ENCODE peak calls at places on chromosomes 5 and 9, in nine cellular contexts. H, L, G, F, N, T, P, X and M are unnamed samples.
A peak's percentile ranks its signal among the peaks of the same experiment; 100 is the strongest.

GRCh38 chr9:92759990-92760893 is 4.4 kb downstream of the BICD2 start:
- DNase-seq in H (peak; percentile 73), L (no peak), G (no peak), F (no peak), N (no peak), T (no peak), P (no peak), X (no peak), M (no peak)

GRCh38 chr5:75048457-75048953 is 3.9 kb downstream of the GCNT4 start:
- DNase-seq in H (no peak), L (no peak), G (no peak), F (no peak), N (no peak), T (peak; percentile 42), P (no peak), X (no peak), M (no peak)

GRCh38 chr9:124420991-124421543 is 5.8 kb upstream of the PSMB7 start:
- DNase-seq in H (no peak), L (no peak), G (no peak), F (peak; percentile 37), N (no peak), T (no peak), P (no peak), X (no peak), M (no peak)

GRCh38 chr5:1542755-1543154 is 19.0 kb upstream of the LPCAT1 start:
- DNase-seq in H (no peak), L (no peak), G (no peak), F (peak; percentile 39), N (no peak), T (no peak), P (peak; percentile 79), X (peak; percentile 20), M (peak; percentile 1)

GRCh38 chr9:122091682-122092592 is 1.2 kb downstream of the TTLL11 start:
- DNase-seq in H (no peak), L (no peak), G (no peak), F (no peak), N (no peak), T (no peak), P (no peak), X (no peak), M (no peak)

GRCh38 chr5:66247176-66247960 is 103.3 kb downstream of the SREK1 start:
- DNase-seq in H (no peak), L (no peak), G (no peak), F (peak; percentile 81), N (no peak), T (no peak), P (peak; percentile 13), X (no peak), M (no peak)

GRCh38 chr9:134992755-134993124 is 75.0 kb upstream of the FCN1 start:
- DNase-seq in H (peak; percentile 76), L (no peak), G (no peak), F (no peak), N (no peak), T (no peak), P (no peak), X (no peak), M (no peak)

GRCh38 chr5:178383919-178384814 is 151.6 kb upstream of the PHYKPL start:
- DNase-seq in H (peak; percentile 55), L (no peak), G (no peak), F (no peak), N (no peak), T (no peak), P (no peak), X (peak; percentile 74), M (no peak)

GRCh38 chr9:19174127-19174921 is 47.0 kb upstream of the PLIN2 start:
- DNase-seq in H (no peak), L (peak; percentile 16), G (peak; percentile 39), F (peak; percentile 90), N (peak; percentile 72), T (peak; percentile 74), P (peak; percentile 34), X (no peak), M (peak; percentile 40)

GRCh38 chr5:170642776-170643436 is 139.1 kb downstream of the KCNIP1 start:
- DNase-seq in H (peak; percentile 20), L (no peak), G (no peak), F (no peak), N (no peak), T (no peak), P (no peak), X (no peak), M (no peak)

GRCh38 chr5:125290935-125291334 is 544.5 kb upstream of the ZNF608 start:
- DNase-seq in H (no peak), L (no peak), G (no peak), F (no peak), N (no peak), T (no peak), P (no peak), X (no peak), M (no peak)

GRCh38 chr5:172294831-172295230 is 11.3 kb upstream of the UBTD2 start:
- DNase-seq in H (no peak), L (no peak), G (no peak), F (no peak), N (no peak), T (no peak), P (no peak), X (no peak), M (no peak)

GRCh38 chr5:53099546-53099945 is 10.0 kb downstream of the MOCS2 start:
- DNase-seq in H (no peak), L (no peak), G (no peak), F (no peak), N (no peak), T (no peak), P (no peak), X (no peak), M (no peak)

GRCh38 chr5:2529371-2530100 is 221.9 kb downstream of the IRX2 start:
- DNase-seq in H (no peak), L (no peak), G (no peak), F (no peak), N (no peak), T (no peak), P (no peak), X (no peak), M (no peak)

GRCh38 chr5:3337812-3338541 is 257.7 kb upstream of the IRX1 start:
- DNase-seq in H (no peak), L (no peak), G (no peak), F (no peak), N (no peak), T (no peak), P (no peak), X (peak; percentile 57), M (no peak)

GRCh38 chr5:136236479-136237083 is 43.6 kb upstream of the SMIM32 start:
- DNase-seq in H (no peak), L (no peak), G (no peak), F (no peak), N (no peak), T (no peak), P (no peak), X (no peak), M (no peak)
- TF ChIP-seq CTCF in H (no peak), L (no peak), G (no peak), F (no peak), N (no peak), T (no peak), P (no peak), X (no peak), M (no peak)

GRCh38 chr5:36481721-36482120 is 124.7 kb upstream of the SLC1A3 start:
- DNase-seq in H (no peak), L (no peak), G (no peak), F (no peak), N (no peak), T (no peak), P (no peak), X (no peak), M (no peak)
- TF ChIP-seq CTCF in H (no peak), L (no peak), G (no peak), F (no peak), N (no peak), T (no peak), P (no peak), X (no peak), M (no peak)

GRCh38 chr5:6572825-6573380 is 59.9 kb downstream of the NSUN2 start:
- DNase-seq in H (no peak), L (no peak), G (no peak), F (no peak), N (no peak), T (no peak), P (no peak), X (no peak), M (no peak)

GRCh38 chr5:6574111-6574510 is 58.7 kb downstream of the NSUN2 start:
- DNase-seq in H (no peak), L (no peak), G (no peak), F (no peak), N (no peak), T (no peak), P (no peak), X (no peak), M (no peak)

GRCh38 chr5:6574537-6574936 is 58.3 kb downstream of the NSUN2 start:
- DNase-seq in H (no peak), L (no peak), G (no peak), F (no peak), N (no peak), T (no peak), P (no peak), X (no peak), M (no peak)

GRCh38 chr5:6572086-6572824 is 60.6 kb downstream of the NSUN2 start:
- DNase-seq in H (no peak), L (no peak), G (no peak), F (no peak), N (no peak), T (no peak), P (no peak), X (no peak), M (no peak)

GRCh38 chr5:6573651-6574101 is 59.2 kb downstream of the NSUN2 start:
- DNase-seq in H (no peak), L (no peak), G (no peak), F (no peak), N (no peak), T (no peak), P (no peak), X (no peak), M (no peak)
- TF ChIP-seq CTCF in H (no peak), L (no peak), G (peak; percentile 30), F (no peak), N (no peak), T (no peak), P (no peak), X (no peak), M (no peak)

GRCh38 chr9:107778666-107779065 is 289.1 kb upstream of the KLF4 start:
- DNase-seq in H (no peak), L (no peak), G (no peak), F (no peak), N (no peak), T (no peak), P (no peak), X (no peak), M (no peak)
- TF ChIP-seq CTCF in H (no peak), L (no peak), G (no peak), F (no peak), N (no peak), T (no peak), P (no peak), X (no peak), M (no peak)

GRCh38 chr5:57383093-57383861 is 99.3 kb downstream of the ACTBL2 start:
- DNase-seq in H (no peak), L (no peak), G (no peak), F (peak; percentile 96), N (no peak), T (no peak), P (peak; percentile 92), X (no peak), M (no peak)
- TF ChIP-seq CTCF in H (no peak), L (no peak), G (no peak), F (peak; percentile 75), N (no peak), T (no peak), P (no peak), X (peak; percentile 68), M (no peak)